ENCODE peak calls at places on chromosome 6, in five cellular contexts. B, I, D, A and R are unnamed samples.

GRCh38 chr6:1336246-1336843 is 24.4 kb downstream of the FOXQ1 start:
- DNase-seq in B (peak; percentile 68), I (peak; percentile 89), A (no peak), D (no peak), R (no peak)

GRCh38 chr6:293185-294174 is 1.2 kb downstream of the DUSP22 start:
- DNase-seq in D (peak; percentile 23), I (peak; percentile 16), B (no peak), A (peak; percentile 84), R (no peak)

GRCh38 chr6:38078671-38079070 is 259.1 kb downstream of the ZFAND3 start:
- DNase-seq in B (no peak), D (peak; percentile 63), I (peak; percentile 51), A (no peak), R (no peak)

GRCh38 chr6:31794294-31794865 is 1.2 kb downstream of the VARS1 start:
- DNase-seq in I (peak; percentile 35), B (no peak), A (no peak), D (peak; percentile 49), R (no peak)

GRCh38 chr6:26118999-26119398 is 31.8 kb downstream of the HFE start:
- DNase-seq in I (peak; percentile 87), D (no peak), A (no peak), B (no peak), R (no peak)

GRCh38 chr6:47419621-47420020 is 58.0 kb upstream of the CD2AP start:
- DNase-seq in I (peak; percentile 88), B (no peak), A (no peak), D (no peak), R (no peak)

GRCh38 chr6:136592930-136593673 is 42.9 kb upstream of the MAP7 start:
- DNase-seq in D (peak; percentile 43), B (no peak), I (no peak), A (no peak), R (no peak)

GRCh38 chr6:14681699-14682487 is 564.0 kb upstream of the JARID2 start:
- DNase-seq in I (no peak), A (no peak), D (no peak), B (no peak), R (no peak)

GRCh38 chr6:162187168-162187935 is 540.2 kb downstream of the PRKN start:
- DNase-seq in D (no peak), B (no peak), A (no peak), I (no peak), R (no peak)

GRCh38 chr6:136410201-136411027 is 120.8 kb upstream of the BCLAF1 start:
- DNase-seq in I (no peak), A (no peak), B (no peak), D (peak; percentile 35), R (no peak)

GRCh38 chr6:35893246-35893645 is 27.7 kb downstream of the SRPK1 start:
- DNase-seq in D (no peak), A (no peak), I (no peak), B (no peak), R (no peak)

GRCh38 chr6:158707826-158708225 is 58.0 kb downstream of the SYTL3 start:
- DNase-seq in D (peak; percentile 28), B (no peak), I (no peak), A (peak; percentile 63), R (no peak)

GRCh38 chr6:128655978-128656498 is 135.6 kb upstream of the PTPRK start:
- DNase-seq in D (peak; percentile 78), B (no peak), A (no peak), I (peak; percentile 89), R (no peak)

GRCh38 chr6:36135053-36135731 is 4.9 kb downstream of the MAPK13 start:
- DNase-seq in D (no peak), I (no peak), A (no peak), B (no peak), R (no peak)

GRCh38 chr6:15402401-15403045 is 156.7 kb downstream of the JARID2 start:
- DNase-seq in A (no peak), I (no peak), D (no peak), B (no peak), R (no peak)

GRCh38 chr6:164928041-164928321 is 381.4 kb downstream of the C6orf118 start:
- DNase-seq in A (no peak), I (no peak), B (no peak), D (no peak), R (no peak)

GRCh38 chr6:15255481-15256414 is 9.9 kb downstream of the JARID2 start:
- DNase-seq in A (no peak), I (no peak), D (no peak), B (no peak), R (no peak)

GRCh38 chr6:32177182-32177787 is 920 bp upstream of the RNF5 start:
- DNase-seq in I (no peak), D (no peak), A (no peak), B (peak; percentile 69), R (no peak)

GRCh38 chr6:105733556-105734162 is 330.8 kb upstream of the PREP start:
- DNase-seq in I (peak; percentile 55), D (peak; percentile 74), B (no peak), A (no peak), R (no peak)

GRCh38 chr6:128605961-128606360 is 85.6 kb upstream of the PTPRK start:
- DNase-seq in I (no peak), A (no peak), D (peak; percentile 25), B (no peak), R (no peak)

GRCh38 chr6:33177552-33178446 is 14.5 kb downstream of the COL11A2 start:
- DNase-seq in B (no peak), I (no peak), A (no peak), D (no peak), R (no peak)

GRCh38 chr6:108616973-108617372 is 56.3 kb downstream of the FOXO3 start:
- DNase-seq in A (no peak), I (no peak), B (no peak), D (peak; percentile 58), R (no peak)

GRCh38 chr6:108027054-108027453 is 47.5 kb downstream of the OSTM1 start:
- DNase-seq in D (no peak), A (no peak), I (no peak), B (no peak), R (no peak)

GRCh38 chr6:157110620-157111019 is 212.7 kb downstream of the TMEM242 start:
- DNase-seq in A (no peak), B (no peak), D (peak; percentile 44), I (no peak), R (no peak)

GRCh38 chr6:71294121-71294523 is 5.5 kb downstream of the OGFRL1 start:
- DNase-seq in I (peak; percentile 74), D (peak; percentile 90), B (no peak), A (peak; percentile 76), R (no peak)

GRCh38 chr6:3616565-3617176 is 134.8 kb downstream of the PXDC1 start:
- DNase-seq in B (no peak), I (no peak), D (no peak), A (peak; percentile 55), R (no peak)

GRCh38 chr6:32196682-32197616 is 4.5 kb upstream of the GPSM3 start:
- DNase-seq in B (peak; percentile 54), A (no peak), D (no peak), I (no peak), R (no peak)

GRCh38 chr6:158059108-158059507 is 77.4 kb downstream of the SYNJ2 start:
- DNase-seq in A (peak; percentile 72), I (no peak), D (no peak), B (no peak), R (no peak)

GRCh38 chr6:25487012-25487411 is 165.0 kb upstream of the SCGN start:
- DNase-seq in A (no peak), D (no peak), B (no peak), I (no peak), R (no peak)

GRCh38 chr6:116629467-116630063 is 13.3 kb downstream of the RSPH4A start:
- DNase-seq in I (no peak), A (no peak), D (no peak), B (no peak), R (no peak)

GRCh38 chr6:106997392-106998257 is 23.1 kb upstream of the CD24 start:
- DNase-seq in A (no peak), I (peak; percentile 61), D (peak; percentile 54), B (peak; percentile 84), R (peak; percentile 76)

DNA sequence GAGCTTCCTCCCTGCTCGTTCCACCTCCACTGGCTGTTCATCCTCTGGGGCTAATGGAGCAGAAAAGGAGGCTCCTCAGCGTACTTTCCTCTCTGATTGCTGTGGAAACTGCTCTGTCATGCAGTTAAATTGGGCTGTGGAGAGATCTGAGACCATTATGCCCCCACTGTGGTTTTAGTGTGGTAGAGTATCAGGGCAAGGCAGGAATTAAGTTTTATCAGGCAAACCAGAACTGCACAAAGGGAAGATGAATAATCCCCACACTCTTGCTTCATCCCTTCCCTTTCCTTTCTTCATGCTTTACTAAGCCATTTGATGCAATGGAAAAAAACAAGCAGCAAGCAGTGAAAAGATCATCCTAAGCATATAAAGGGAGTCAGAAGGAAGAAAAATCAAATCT is 11.9 kb upstream of the ME1 start:
- DNase-seq in A (no peak), B (no peak), I (no peak), D (no peak), R (no peak)
- TF ChIP-seq CTCF in A (no peak), B (no peak), I (no peak), D (no peak), R (no peak)

GRCh38 chr6:39670519-39670918 is 54.7 kb downstream of the KIF6 start:
- DNase-seq in D (no peak), B (no peak), A (no peak), I (no peak), R (no peak)
- TF ChIP-seq CTCF in D (no peak), B (no peak), A (no peak), I (no peak), R (no peak)

DNA sequence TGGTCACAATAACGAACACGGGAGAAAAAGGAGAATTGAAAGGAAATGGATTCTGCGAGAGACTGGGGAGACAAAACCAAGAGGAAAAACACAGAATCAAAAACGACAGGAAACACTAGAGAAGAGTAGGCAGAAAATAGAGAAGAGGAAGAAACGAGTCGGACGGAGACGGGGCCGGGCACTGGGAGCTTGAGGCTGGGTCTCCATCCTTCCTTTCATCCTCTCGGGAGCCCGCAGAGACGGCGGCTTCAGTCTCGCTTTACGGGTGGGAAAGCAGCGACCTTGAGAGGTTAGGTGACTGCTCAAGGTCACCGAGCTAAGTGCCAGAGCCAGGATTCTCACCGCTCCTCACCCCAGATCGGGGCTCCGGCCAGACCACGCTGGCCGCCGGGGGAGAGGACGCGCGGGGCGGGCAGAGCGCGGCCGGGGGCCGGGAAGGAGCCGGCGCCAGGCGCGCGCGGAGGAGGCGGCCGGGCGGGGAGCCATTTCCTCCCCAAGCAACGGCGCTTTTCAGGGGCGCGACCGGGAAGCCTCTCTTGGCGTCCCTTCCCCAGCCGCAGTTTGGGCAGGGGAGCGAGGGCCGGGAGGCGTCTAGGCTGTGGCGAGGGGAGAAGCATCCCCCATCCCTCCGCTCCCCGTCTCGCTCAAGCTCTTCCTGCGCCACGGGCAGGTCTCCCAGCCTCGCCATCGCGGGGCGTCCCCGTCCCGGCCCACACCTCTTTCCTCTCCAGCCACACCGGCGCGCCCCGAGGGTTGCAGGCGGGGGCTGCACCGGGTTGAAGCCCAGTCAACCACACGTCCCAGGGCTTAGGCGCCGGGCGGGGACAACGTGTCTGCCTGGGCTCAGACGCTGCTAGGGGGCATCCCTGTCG is 24.0 kb upstream of the MAP3K7 start:
- DNase-seq in I (no peak), B (peak; percentile 75), A (no peak), D (peak; percentile 27), R (peak; percentile 62)
- TF ChIP-seq CTCF in I (no peak), B (no peak), A (no peak), D (no peak), R (no peak)

DNA sequence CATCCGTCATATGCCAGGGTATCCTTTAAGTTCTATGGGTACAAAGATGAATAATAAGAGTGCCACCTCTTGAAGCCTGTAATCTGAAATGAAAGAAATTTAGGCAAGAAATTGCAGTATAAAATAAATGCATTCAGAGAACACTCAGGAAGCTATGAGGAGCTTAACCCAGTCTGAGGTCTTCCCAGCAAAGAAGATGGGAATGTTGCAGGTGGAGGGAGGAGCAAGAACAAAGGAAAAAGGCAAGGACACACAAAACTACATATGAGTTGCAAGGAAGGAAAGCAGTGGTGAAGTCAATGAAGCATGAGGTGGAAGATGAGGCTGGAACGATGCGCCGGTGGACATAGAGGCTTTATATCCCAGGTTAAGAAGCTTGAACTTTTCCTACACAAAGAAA is 67.0 kb upstream of the DST start:
- DNase-seq in D (no peak), B (no peak), I (no peak), A (no peak), R (no peak)
- TF ChIP-seq CTCF in D (no peak), B (no peak), I (no peak), A (no peak), R (no peak)